ENCODE peak calls at places on chromosomes 13 and 19, in six cellular contexts. F is cardiac muscle cell, A is transverse colon, P is neural progenitor cell, V is psoas muscle, T is caudate nucleus. B is an unnamed sample.

GRCh38 chr13:102548811-102549210 is 48.0 kb upstream of the TPP2 start:
- DNase-seq in T (no peak), P (no peak), V (no peak), F (no peak), A (no peak), B (no peak)

GRCh38 chr19:30978639-30979038 is 370.6 kb downstream of the TSHZ3 start:
- DNase-seq in V (no peak), A (no peak), P (no peak), F (no peak), T (no peak), B (no peak)

GRCh38 chr13:109088528-109088927 is 459.1 kb downstream of the MYO16 start:
- DNase-seq in F (no peak), P (peak), V (no peak), A (no peak), T (no peak), B (no peak)

GRCh38 chr13:43072394-43072793 is 49.0 kb downstream of the DNAJC15 start:
- DNase-seq in A (no peak), F (no peak), V (peak), T (no peak), P (no peak), B (peak)

GRCh38 chr13:28031220-28031903 is 42.9 kb upstream of the URAD start:
- DNase-seq in A (peak), P (no peak), F (no peak), V (no peak), T (no peak), B (no peak)

GRCh38 chr19:7658219-7658686 is 10.6 kb upstream of the RETN start:
- DNase-seq in F (no peak), P (peak), A (peak), T (no peak), V (no peak), B (no peak)

GRCh38 chr19:57708641-57709354 is at the start of gene ZNF154:
- DNase-seq in P (peak), F (peak), A (peak), T (no peak), V (peak), B (peak)

GRCh38 chr19:8430650-8431049 is 14.1 kb upstream of the HNRNPM start:
- DNase-seq in F (no peak), V (no peak), P (no peak), T (no peak), A (no peak), B (no peak)

GRCh38 chr13:111241006-111241755 is 79.3 kb upstream of the TEX29 start:
- DNase-seq in T (no peak), P (peak), A (no peak), V (no peak), F (no peak), B (no peak)

GRCh38 chr13:45015300-45015699 is 26.0 kb downstream of the GPALPP1 start:
- DNase-seq in P (no peak), V (no peak), F (no peak), T (no peak), A (no peak), B (no peak)

GRCh38 chr13:24670927-24671326 is 9.3 kb upstream of the ATP12A start:
- DNase-seq in A (no peak), F (peak), P (peak), T (no peak), V (no peak), B (peak)

GRCh38 chr19:610801-611505 is 21.3 kb downstream of the HCN2 start:
- DNase-seq in F (no peak), T (no peak), A (peak), V (peak), P (no peak), B (no peak)

GRCh38 chr19:19627716-19628498 is at the start of gene LPAR2:
- DNase-seq in T (no peak), A (peak), F (peak), V (peak), P (peak), B (peak)

GRCh38 chr13:102847272-102848234 is 1.7 kb downstream of the ERCC5 start:
- DNase-seq in F (peak), P (peak), V (no peak), T (no peak), A (no peak), B (peak)

GRCh38 chr13:89988206-89988605 is 1359.3 kb upstream of the MIR17HG start:
- DNase-seq in V (no peak), F (no peak), T (no peak), A (no peak), P (no peak), B (no peak)

GRCh38 chr19:7230826-7231225 is 63.4 kb downstream of the INSR start:
- DNase-seq in T (no peak), V (peak), A (no peak), F (no peak), P (no peak), B (no peak)

GRCh38 chr13:74134226-74134776 is at the start of gene KLF12:
- DNase-seq in A (peak), P (peak), F (peak), V (peak), T (no peak), B (peak)

GRCh38 chr13:85170372-85170771 is 628.8 kb downstream of the SLITRK6 start:
- DNase-seq in T (no peak), V (no peak), P (no peak), A (no peak), F (no peak), B (no peak)

GRCh38 chr13:22893149-22893548 is 287.6 kb upstream of the SGCG start:
- DNase-seq in F (no peak), A (no peak), T (no peak), V (no peak), P (no peak), B (no peak)
- H3K27ac ChIP-seq in F (no peak), A (no peak), T (no peak), V (no peak), P (no peak), B (no peak)

GRCh38 chr13:50467156-50467814 is 376.2 kb downstream of the DLEU7 start:
- DNase-seq in V (no peak), A (no peak), P (no peak), F (peak), T (no peak), B (no peak)
- H3K27ac ChIP-seq in V (no peak), A (no peak), P (no peak), F (no peak), T (no peak), B (peak)

DNA sequence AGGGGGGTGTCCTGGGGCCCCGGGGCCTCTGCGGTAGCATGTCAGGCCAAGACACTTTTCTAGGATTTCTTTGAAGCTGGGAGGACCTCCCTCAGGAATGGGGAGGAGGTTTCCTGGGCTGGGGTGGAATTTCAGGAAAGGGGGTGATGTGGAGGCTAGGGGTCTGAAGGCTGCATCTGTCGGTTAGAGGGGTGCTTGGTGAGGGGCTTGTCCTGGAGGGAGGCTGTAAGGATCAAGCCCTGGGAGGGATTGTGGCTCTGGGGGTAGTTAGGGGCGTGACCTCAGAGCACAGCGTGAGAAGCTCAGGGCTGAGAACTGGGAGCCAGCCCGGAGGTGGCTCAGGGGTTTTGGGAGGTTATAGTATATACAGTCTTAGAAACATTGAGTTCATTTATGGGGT is 1.6 kb downstream of the RRAS start:
- DNase-seq in F (no peak), T (no peak), A (peak), V (no peak), P (peak), B (no peak)
- H3K27ac ChIP-seq in F (no peak), T (peak), A (peak), V (peak), P (no peak), B (peak)

GRCh38 chr13:98940325-98940724 is 37.5 kb downstream of the DOCK9 start:
- DNase-seq in A (no peak), P (no peak), T (no peak), F (no peak), V (no peak), B (no peak)

GRCh38 chr13:98939552-98940306 is 38.1 kb downstream of the DOCK9 start:
- DNase-seq in A (no peak), V (no peak), P (no peak), F (no peak), T (no peak), B (no peak)

GRCh38 chr13:98941118-98941517 is 36.7 kb downstream of the DOCK9 start:
- DNase-seq in F (no peak), T (no peak), P (no peak), V (no peak), A (no peak), B (no peak)

GRCh38 chr13:98938801-98939200 is 39.1 kb downstream of the DOCK9 start:
- DNase-seq in A (no peak), P (peak), F (peak), T (no peak), V (no peak), B (no peak)

GRCh38 chr13:98937911-98938381 is 39.9 kb downstream of the DOCK9 start:
- DNase-seq in V (no peak), T (no peak), F (peak), A (no peak), P (peak), B (no peak)
- H3K27ac ChIP-seq in V (no peak), T (no peak), F (peak), A (no peak), P (no peak), B (no peak)

DNA sequence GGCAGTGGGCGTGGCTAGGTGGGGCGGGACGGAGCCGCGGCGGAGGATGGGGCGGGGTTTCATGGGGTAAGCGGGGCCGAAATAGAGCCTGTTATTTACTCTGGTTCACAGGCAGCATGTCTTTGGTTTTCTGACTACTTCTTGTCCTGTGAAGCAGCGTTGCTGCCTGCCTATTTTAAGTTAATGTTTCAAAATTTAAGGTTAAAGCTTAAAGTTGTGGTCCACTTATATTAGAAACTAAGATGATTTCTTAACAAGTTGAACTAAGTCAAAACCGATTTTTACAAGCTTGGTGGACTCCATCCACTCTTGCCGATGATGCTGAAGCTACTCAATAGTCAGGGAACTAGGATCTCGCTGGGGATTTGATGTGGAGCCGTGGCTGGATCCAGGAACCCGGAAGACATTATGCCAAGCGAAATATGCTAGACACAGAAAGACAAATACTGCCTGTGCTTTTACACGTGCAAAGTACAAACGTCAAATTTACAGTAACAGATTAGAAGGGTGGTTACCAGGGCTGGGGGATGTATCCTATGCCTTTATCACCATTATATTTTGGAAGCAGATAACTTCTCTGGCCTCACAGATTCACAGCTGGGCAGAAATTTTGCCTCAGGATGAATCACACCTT is 456 bp upstream of the ZNF616 start:
- DNase-seq in P (no peak), T (no peak), F (no peak), A (no peak), V (no peak), B (no peak)
- H3K27ac ChIP-seq in P (no peak), T (peak), F (peak), A (peak), V (peak), B (peak)

B was measured in hepatocyte.